ENCODE peak calls at places on chromosomes 3 and 15, in eight cellular contexts. F is tibial artery, R is cardiac muscle cell, K is GM12865, L is A549, J is PC-3, X is endothelial cell, B is uterus. G is an unnamed sample.

GRCh38 chr3:195896361-195897080 is 11.8 kb downstream of the TNK2 start:
- DNase-seq in B (peak), F (peak), X (no peak), J (peak), K (no peak), R (peak), L (no peak), G (no peak)

GRCh38 chr3:126459763-126460127 is 15.9 kb downstream of the ZXDC start:
- DNase-seq in J (no peak), L (no peak), B (no peak), K (no peak), F (no peak), R (no peak), X (no peak), G (no peak)

GRCh38 chr3:194323785-194324735 is 27.1 kb downstream of the CPN2 start:
- DNase-seq in L (peak), B (peak), F (no peak), J (peak), K (peak), R (peak), X (no peak), G (peak)

GRCh38 chr3:64575211-64575844 is 112.5 kb downstream of the ADAMTS9 start:
- DNase-seq in R (peak), K (peak), B (no peak), L (peak), J (peak), X (peak), F (no peak), G (no peak)

GRCh38 chr3:161389445-161390036 is 18.2 kb upstream of the SPTSSB start:
- DNase-seq in J (no peak), R (no peak), F (no peak), K (no peak), X (no peak), B (no peak), L (no peak), G (no peak)

GRCh38 chr3:124584552-124585391 is 145.5 kb upstream of the UMPS start:
- DNase-seq in K (peak), F (peak), B (peak), X (peak), J (peak), L (peak), R (peak), G (peak)

GRCh38 chr3:148954981-148955380 is 36.4 kb upstream of the GYG1 start:
- DNase-seq in B (no peak), R (no peak), J (peak), K (no peak), L (no peak), X (no peak), F (no peak), G (no peak)

GRCh38 chr3:8767667-8768363 is 1.6 kb downstream of the OXTR start:
- DNase-seq in X (peak), J (peak), B (no peak), F (no peak), L (no peak), R (peak), K (peak), G (no peak)

GRCh38 chr3:77524467-77524866 is 484.6 kb downstream of the ROBO2 start:
- DNase-seq in J (no peak), B (no peak), L (no peak), R (no peak), X (no peak), F (no peak), K (no peak), G (no peak)

GRCh38 chr15:63933522-63933921 is 99.8 kb upstream of the HERC1 start:
- DNase-seq in L (no peak), F (no peak), B (no peak), X (no peak), R (no peak), K (no peak), J (peak), G (no peak)

GRCh38 chr3:187098925-187099512 is 40.3 kb downstream of the RPL39L start:
- DNase-seq in F (no peak), L (no peak), J (peak), X (no peak), R (no peak), B (no peak), K (no peak), G (no peak)

GRCh38 chr3:182118081-182118480 is 406.4 kb downstream of the SOX2 start:
- DNase-seq in X (no peak), J (peak), F (no peak), L (no peak), B (no peak), R (no peak), K (no peak), G (no peak)

GRCh38 chr15:39639037-39639436 is 58.2 kb downstream of the THBS1 start:
- DNase-seq in L (no peak), F (no peak), K (no peak), B (no peak), R (no peak), X (no peak), J (no peak), G (no peak)

GRCh38 chr3:96863129-96863740 is 48.8 kb downstream of the EPHA6 start:
- DNase-seq in J (peak), X (peak), B (no peak), L (no peak), K (peak), R (peak), F (no peak), G (peak)

GRCh38 chr3:149813367-149814281 is 609 bp downstream of the RNF13 start:
- DNase-seq in J (peak), F (peak), K (peak), L (no peak), X (peak), R (peak), B (no peak), G (no peak)

GRCh38 chr15:69200773-69201745 is 40.6 kb downstream of the GLCE start:
- DNase-seq in R (no peak), B (no peak), X (no peak), K (no peak), L (no peak), J (no peak), F (no peak), G (no peak)

GRCh38 chr3:143644370-143645089 is 203.7 kb downstream of the SLC9A9 start:
- DNase-seq in L (peak), F (no peak), B (no peak), R (peak), J (peak), K (peak), X (peak), G (peak)

GRCh38 chr15:53918180-53919079 is 59.8 kb upstream of the UNC13C start:
- DNase-seq in B (no peak), L (no peak), X (no peak), J (no peak), R (no peak), K (no peak), F (no peak), G (no peak)

GRCh38 chr15:29526802-29527201 is 257.2 kb upstream of the NSMCE3 start:
- DNase-seq in J (no peak), B (no peak), K (no peak), R (no peak), F (no peak), L (no peak), X (no peak), G (no peak)

GRCh38 chr15:33021806-33022389 is 172.6 kb downstream of the FMN1 start:
- DNase-seq in R (peak), L (peak), B (no peak), K (peak), F (no peak), X (peak), J (peak), G (no peak)

GRCh38 chr3:9782777-9783176 is 9.5 kb downstream of the TADA3 start:
- DNase-seq in J (peak), F (no peak), B (no peak), K (no peak), X (no peak), R (no peak), L (peak), G (no peak)
- TF ChIP-seq CTCF in J (peak), F (no peak), B (no peak), K (peak), X (no peak), R (no peak), L (peak), G (no peak)

GRCh38 chr15:65286069-65286703 is 497 bp downstream of the PARP16 start:
- DNase-seq in X (peak), B (no peak), F (no peak), L (no peak), K (peak), R (peak), J (peak), G (peak)
- TF ChIP-seq CTCF in X (no peak), B (no peak), F (no peak), L (no peak), K (no peak), R (no peak), J (no peak), G (no peak)

DNA sequence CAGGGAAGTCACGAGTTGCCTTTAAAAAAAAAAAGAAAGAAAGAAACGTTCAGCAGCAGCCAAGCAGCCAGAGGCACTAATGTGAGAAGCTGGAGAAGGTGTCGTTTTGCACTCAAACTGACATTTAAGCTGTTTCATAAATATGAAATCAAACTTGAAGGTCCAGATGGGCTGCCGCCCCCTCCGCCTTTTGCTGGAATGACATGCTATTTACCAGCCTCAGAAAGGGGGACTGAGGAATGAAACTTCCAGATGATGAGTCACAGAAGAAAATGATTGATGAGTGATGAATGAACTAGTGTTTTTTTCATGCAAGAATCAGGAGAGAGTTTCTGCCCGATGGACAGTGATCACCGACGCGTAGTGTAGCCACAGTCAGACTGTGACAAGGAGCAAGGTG is 396.8 kb downstream of the IGSF11 start:
- DNase-seq in L (no peak), J (peak), F (no peak), K (no peak), X (no peak), R (no peak), B (no peak), G (no peak)
- TF ChIP-seq CTCF in L (no peak), J (no peak), F (no peak), K (no peak), X (no peak), R (no peak), B (no peak), G (no peak)

DNA sequence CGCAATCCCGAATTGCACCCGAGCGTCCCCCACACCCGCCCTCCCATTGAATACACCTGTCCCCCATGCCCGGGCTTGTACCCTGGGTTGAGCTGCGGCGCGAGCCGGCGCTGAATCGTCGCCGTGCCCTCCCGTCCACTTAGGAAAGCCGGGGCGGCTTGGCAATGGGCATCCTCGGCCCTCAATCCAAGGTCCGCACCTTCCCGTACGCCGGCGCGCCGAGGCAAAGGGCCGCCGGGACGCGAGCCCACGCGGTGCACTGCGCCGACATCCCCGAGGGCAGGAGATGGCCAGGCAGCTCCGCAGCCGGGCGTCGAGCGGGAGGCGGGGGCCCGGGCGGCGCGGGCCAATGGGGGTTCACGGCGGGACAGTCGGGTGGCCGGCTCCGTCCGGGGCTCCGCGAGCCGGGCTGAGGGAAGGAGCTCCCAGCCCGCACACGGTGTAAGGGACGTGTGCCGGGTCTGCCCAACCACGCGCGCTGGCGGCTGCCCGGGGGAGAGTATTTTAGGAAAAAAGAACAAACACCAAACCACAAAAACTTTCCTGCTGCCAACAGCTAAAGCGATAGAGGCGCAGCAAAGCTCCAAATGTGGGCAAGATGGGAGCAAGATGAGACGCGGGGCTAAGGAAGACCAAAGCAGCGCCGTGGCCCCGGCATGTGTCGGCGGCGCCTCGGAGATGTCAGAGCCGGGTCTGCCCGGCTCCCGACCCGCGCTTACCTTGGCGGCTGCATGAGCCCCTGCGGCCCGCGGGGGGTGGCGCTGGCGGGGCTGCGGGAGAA is 621 bp downstream of the RGMA start:
- DNase-seq in J (no peak), B (peak), R (peak), X (peak), L (peak), K (no peak), F (peak), G (peak)
- TF ChIP-seq CTCF in J (peak), B (no peak), R (no peak), X (peak), L (no peak), K (no peak), F (no peak), G (peak)

DNA sequence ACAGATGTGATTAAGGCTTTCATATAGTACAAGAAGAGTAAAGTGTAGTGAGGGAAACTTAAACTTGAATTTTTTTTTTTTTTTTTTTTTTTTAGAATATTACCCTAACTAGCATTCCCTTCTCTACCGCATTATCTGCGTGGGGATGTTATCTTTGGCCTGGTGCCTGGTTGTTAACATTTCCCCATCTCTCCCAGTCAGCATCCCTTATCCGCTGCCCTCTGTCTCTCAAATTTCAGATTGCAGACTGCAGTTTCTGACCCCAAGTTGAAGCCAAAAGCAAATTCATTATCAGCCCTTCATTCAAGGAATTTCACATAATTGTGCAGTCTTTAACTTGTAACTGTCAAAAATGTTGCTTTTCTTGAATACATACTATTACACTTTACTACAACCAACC is 353.0 kb downstream of the PLOD2 start:
- DNase-seq in L (no peak), K (peak), X (no peak), J (peak), B (no peak), F (no peak), R (peak), G (peak)
- TF ChIP-seq CTCF in L (peak), K (peak), X (no peak), J (peak), B (no peak), F (no peak), R (peak), G (peak)

GRCh38 chr15:100849021-100849831 is 30.4 kb upstream of the ALDH1A3 start:
- DNase-seq in R (peak), F (no peak), B (peak), J (peak), L (peak), K (no peak), X (peak), G (no peak)
- TF ChIP-seq CTCF in R (peak), F (no peak), B (no peak), J (peak), L (peak), K (no peak), X (no peak), G (no peak)

DNA sequence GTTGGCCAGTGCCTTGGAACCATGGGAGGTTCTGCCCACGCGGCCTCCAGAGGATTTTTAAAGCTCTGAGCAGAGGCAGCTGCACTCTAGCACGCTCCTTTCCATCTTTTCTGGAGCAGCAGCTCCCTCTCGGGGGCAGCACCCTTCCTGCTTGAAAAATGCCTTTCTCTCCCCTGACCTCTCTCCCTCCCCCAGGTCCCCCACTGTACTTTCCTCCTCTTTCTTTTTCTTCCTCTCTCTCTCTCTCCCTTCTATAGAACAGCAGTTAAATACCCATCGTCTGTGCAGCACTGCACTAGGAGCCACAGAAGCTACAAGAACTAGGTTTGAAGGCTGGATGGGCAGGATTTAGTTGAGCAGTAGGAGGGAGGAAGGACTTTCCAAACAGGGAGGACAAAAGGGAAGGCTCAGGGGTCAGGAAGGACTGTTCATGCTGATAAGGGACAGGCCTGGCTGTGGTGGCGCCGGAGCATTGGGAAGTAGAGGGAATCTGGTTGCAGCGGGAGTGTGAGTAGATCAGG is 4.4 kb downstream of the ALPK3 start:
- DNase-seq in R (peak), J (no peak), B (peak), L (no peak), X (peak), K (no peak), F (no peak), G (no peak)
- TF ChIP-seq CTCF in R (peak), J (no peak), B (peak), L (no peak), X (no peak), K (no peak), F (no peak), G (no peak)

GRCh38 chr3:173531602-173532001 is 134.1 kb downstream of the NLGN1 start:
- DNase-seq in K (no peak), F (no peak), R (no peak), X (no peak), J (no peak), L (no peak), B (no peak), G (no peak)

GRCh38 chr3:173529062-173529711 is 131.6 kb downstream of the NLGN1 start:
- DNase-seq in B (no peak), J (peak), R (peak), X (peak), L (no peak), F (no peak), K (peak), G (no peak)
- TF ChIP-seq CTCF in B (no peak), J (peak), R (peak), X (peak), L (peak), F (no peak), K (peak), G (peak)

DNA sequence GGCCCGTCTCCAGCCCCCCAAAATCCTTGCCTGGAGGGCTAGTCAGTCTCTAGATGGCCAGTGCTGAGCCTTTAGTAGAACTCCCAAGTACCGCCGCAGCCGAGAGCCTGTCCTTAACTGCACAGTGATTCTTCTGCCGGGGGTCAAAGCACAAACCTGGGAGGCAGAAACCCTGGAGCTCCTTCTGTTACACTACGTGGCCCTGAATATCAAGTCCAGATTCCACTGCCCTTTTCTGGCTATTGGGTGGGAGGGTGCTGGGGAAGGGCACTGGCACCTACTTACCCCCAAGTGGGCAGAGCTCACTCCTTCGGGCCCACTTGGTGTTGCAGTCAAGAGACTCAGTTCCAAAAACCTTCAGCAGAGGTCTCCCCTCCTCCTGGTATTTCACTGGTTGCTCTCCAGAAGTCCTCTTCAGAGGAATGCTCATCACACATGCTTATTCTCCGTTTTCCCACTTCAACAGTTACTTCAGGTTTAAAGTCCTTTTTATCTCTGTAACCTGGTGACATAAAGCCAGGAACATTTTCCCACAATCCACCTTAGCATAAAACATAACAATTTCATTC is 10.8 kb downstream of the PDHB start:
- DNase-seq in L (peak), R (peak), J (peak), B (no peak), X (no peak), F (no peak), K (no peak), G (no peak)
- TF ChIP-seq CTCF in L (peak), R (peak), J (peak), B (no peak), X (no peak), F (peak), K (peak), G (no peak)

G was measured in mesothelial cell of epicardium.